ENCODE peak calls at places on chromosomes 6 and 20, in six cellular contexts. One of them, this sample, is unnamed.
A peak's percentile ranks its signal among the peaks of the same experiment; 100 is the strongest.

GRCh38 chr6:55089325-55089724 is 85.0 kb upstream of the HCRTR2 start:
- DNase-seq in tibial artery: no peak
- DNase-seq in uterus: no peak
- DNase-seq in fibroblast of lung: no peak
- DNase-seq in CD8-positive, alpha-beta T cell: no peak
- DNase-seq in H9: no peak
- DNase-seq in this sample: no peak

GRCh38 chr6:36638579-36638978 is 39.9 kb upstream of the CDKN1A start:
- DNase-seq in CD8-positive, alpha-beta T cell: no peak
- DNase-seq in fibroblast of lung: no peak
- DNase-seq in tibial artery: no peak
- DNase-seq in H9: no peak
- DNase-seq in uterus: no peak
- DNase-seq in this sample: no peak

GRCh38 chr6:29872791-29873190 is 45.2 kb downstream of the HLA-G start:
- DNase-seq in uterus: no peak
- DNase-seq in tibial artery: no peak
- DNase-seq in CD8-positive, alpha-beta T cell: no peak
- DNase-seq in fibroblast of lung: no peak
- DNase-seq in H9: no peak
- DNase-seq in this sample: no peak

GRCh38 chr20:51341581-51341980 is 200.9 kb downstream of the NFATC2 start:
- DNase-seq in H9: no peak
- DNase-seq in fibroblast of lung: no peak
- DNase-seq in uterus: no peak
- DNase-seq in CD8-positive, alpha-beta T cell: no peak
- DNase-seq in tibial artery: no peak
- DNase-seq in this sample: no peak

GRCh38 chr6:107386340-107386739 is 73.0 kb downstream of the PDSS2 start:
- DNase-seq in CD8-positive, alpha-beta T cell: no peak
- DNase-seq in H9: no peak
- DNase-seq in tibial artery: no peak
- DNase-seq in fibroblast of lung: peak; percentile 24
- DNase-seq in uterus: no peak
- DNase-seq in this sample: no peak

GRCh38 chr6:13372688-13373487 is 44.6 kb upstream of the TBC1D7 start:
- DNase-seq in CD8-positive, alpha-beta T cell: no peak
- DNase-seq in fibroblast of lung: no peak
- DNase-seq in tibial artery: no peak
- DNase-seq in H9: no peak
- DNase-seq in uterus: no peak
- DNase-seq in this sample: no peak

GRCh38 chr6:145276746-145277145 is 458.6 kb downstream of the EPM2A start:
- DNase-seq in H9: no peak
- DNase-seq in uterus: no peak
- DNase-seq in fibroblast of lung: peak; percentile 37
- DNase-seq in tibial artery: no peak
- DNase-seq in CD8-positive, alpha-beta T cell: no peak
- DNase-seq in this sample: no peak

GRCh38 chr20:51249215-51249614 is 226.3 kb upstream of the KCNG1 start:
- DNase-seq in H9: no peak
- DNase-seq in uterus: no peak
- DNase-seq in tibial artery: no peak
- DNase-seq in fibroblast of lung: peak; percentile 40
- DNase-seq in CD8-positive, alpha-beta T cell: no peak
- DNase-seq in this sample: no peak

GRCh38 chr6:6583836-6584235 is 4.7 kb upstream of the LY86 start:
- DNase-seq in fibroblast of lung: no peak
- DNase-seq in uterus: no peak
- DNase-seq in tibial artery: no peak
- DNase-seq in H9: no peak
- DNase-seq in CD8-positive, alpha-beta T cell: no peak
- DNase-seq in this sample: no peak

GRCh38 chr20:324177-325042 is 942 bp upstream of the SOX12 start:
- DNase-seq in uterus: peak; percentile 87
- DNase-seq in fibroblast of lung: peak; percentile 76
- DNase-seq in CD8-positive, alpha-beta T cell: peak; percentile 91
- DNase-seq in tibial artery: peak; percentile 89
- DNase-seq in H9: peak; percentile 97
- DNase-seq in this sample: peak; percentile 92

GRCh38 chr6:10589429-10589727 is 68.2 kb downstream of the GCNT2 start:
- DNase-seq in tibial artery: no peak
- DNase-seq in fibroblast of lung: no peak
- DNase-seq in H9: no peak
- DNase-seq in uterus: no peak
- DNase-seq in CD8-positive, alpha-beta T cell: no peak
- DNase-seq in this sample: peak; percentile 35

GRCh38 chr6:42424906-42425474 is 26.7 kb downstream of the TRERF1 start:
- DNase-seq in H9: no peak
- DNase-seq in tibial artery: no peak
- DNase-seq in uterus: no peak
- DNase-seq in CD8-positive, alpha-beta T cell: peak; percentile 19
- DNase-seq in fibroblast of lung: no peak
- DNase-seq in this sample: no peak

GRCh38 chr6:89037156-89037900 is 43.2 kb upstream of the PNRC1 start:
- DNase-seq in fibroblast of lung: no peak
- DNase-seq in tibial artery: no peak
- DNase-seq in H9: no peak
- DNase-seq in uterus: no peak
- DNase-seq in CD8-positive, alpha-beta T cell: no peak
- DNase-seq in this sample: no peak

GRCh38 chr6:142751452-142751851 is 193.5 kb downstream of the HIVEP2 start:
- DNase-seq in uterus: no peak
- DNase-seq in CD8-positive, alpha-beta T cell: no peak
- DNase-seq in H9: no peak
- DNase-seq in fibroblast of lung: no peak
- DNase-seq in tibial artery: no peak
- DNase-seq in this sample: no peak

GRCh38 chr6:74447013-74447412 is 751.0 kb downstream of the CD109 start:
- DNase-seq in fibroblast of lung: peak; percentile 8
- DNase-seq in tibial artery: no peak
- DNase-seq in uterus: no peak
- DNase-seq in H9: no peak
- DNase-seq in CD8-positive, alpha-beta T cell: no peak
- DNase-seq in this sample: no peak

GRCh38 chr6:20236899-20237600 is 24.8 kb upstream of the MBOAT1 start:
- DNase-seq in uterus: no peak
- DNase-seq in tibial artery: no peak
- DNase-seq in H9: no peak
- DNase-seq in fibroblast of lung: no peak
- DNase-seq in CD8-positive, alpha-beta T cell: no peak
- DNase-seq in this sample: no peak

GRCh38 chr20:1087311-1087710 is 31.1 kb upstream of the PSMF1 start:
- DNase-seq in tibial artery: no peak
- DNase-seq in fibroblast of lung: no peak
- DNase-seq in CD8-positive, alpha-beta T cell: no peak
- DNase-seq in H9: no peak
- DNase-seq in uterus: no peak
- DNase-seq in this sample: no peak

GRCh38 chr6:80143312-80143960 is 37.0 kb downstream of the BCKDHB start:
- DNase-seq in tibial artery: peak; percentile 84
- DNase-seq in uterus: peak; percentile 62
- DNase-seq in CD8-positive, alpha-beta T cell: no peak
- DNase-seq in fibroblast of lung: peak; percentile 88
- DNase-seq in H9: no peak
- DNase-seq in this sample: peak; percentile 62

GRCh38 chr6:508614-509013 is 117.1 kb downstream of the IRF4 start:
- DNase-seq in fibroblast of lung: no peak
- DNase-seq in tibial artery: no peak
- DNase-seq in CD8-positive, alpha-beta T cell: no peak
- DNase-seq in H9: no peak
- DNase-seq in uterus: no peak
- DNase-seq in this sample: no peak

GRCh38 chr20:21705466-21706344 is at the start of gene PAX1:
- DNase-seq in uterus: no peak
- DNase-seq in tibial artery: no peak
- DNase-seq in fibroblast of lung: no peak
- DNase-seq in H9: no peak
- DNase-seq in CD8-positive, alpha-beta T cell: no peak
- DNase-seq in this sample: no peak

GRCh38 chr20:17225891-17226409 is 890 bp upstream of the PCSK2 start:
- DNase-seq in H9: peak; percentile 45
- DNase-seq in tibial artery: no peak
- DNase-seq in CD8-positive, alpha-beta T cell: no peak
- DNase-seq in fibroblast of lung: no peak
- DNase-seq in uterus: no peak
- DNase-seq in this sample: peak; percentile 8

GRCh38 chr6:11920566-11920965 is 91.5 kb upstream of the HIVEP1 start:
- DNase-seq in tibial artery: no peak
- DNase-seq in uterus: no peak
- DNase-seq in CD8-positive, alpha-beta T cell: no peak
- DNase-seq in H9: no peak
- DNase-seq in fibroblast of lung: no peak
- DNase-seq in this sample: no peak
- H3K4me1 ChIP-seq in tibial artery: peaks cover 21% of the 10 kb centered on the region
- H3K4me1 ChIP-seq in uterus: no peaks in the 10 kb centered on the region
- H3K4me1 ChIP-seq in CD8-positive, alpha-beta T cell: no peaks in the 10 kb centered on the region
- H3K4me1 ChIP-seq in H9: no peaks in the 10 kb centered on the region
- H3K4me1 ChIP-seq in fibroblast of lung: peaks cover 27% of the 10 kb centered on the region
- H3K4me1 ChIP-seq in this sample: peaks cover 5% of the 10 kb centered on the region

DNA sequence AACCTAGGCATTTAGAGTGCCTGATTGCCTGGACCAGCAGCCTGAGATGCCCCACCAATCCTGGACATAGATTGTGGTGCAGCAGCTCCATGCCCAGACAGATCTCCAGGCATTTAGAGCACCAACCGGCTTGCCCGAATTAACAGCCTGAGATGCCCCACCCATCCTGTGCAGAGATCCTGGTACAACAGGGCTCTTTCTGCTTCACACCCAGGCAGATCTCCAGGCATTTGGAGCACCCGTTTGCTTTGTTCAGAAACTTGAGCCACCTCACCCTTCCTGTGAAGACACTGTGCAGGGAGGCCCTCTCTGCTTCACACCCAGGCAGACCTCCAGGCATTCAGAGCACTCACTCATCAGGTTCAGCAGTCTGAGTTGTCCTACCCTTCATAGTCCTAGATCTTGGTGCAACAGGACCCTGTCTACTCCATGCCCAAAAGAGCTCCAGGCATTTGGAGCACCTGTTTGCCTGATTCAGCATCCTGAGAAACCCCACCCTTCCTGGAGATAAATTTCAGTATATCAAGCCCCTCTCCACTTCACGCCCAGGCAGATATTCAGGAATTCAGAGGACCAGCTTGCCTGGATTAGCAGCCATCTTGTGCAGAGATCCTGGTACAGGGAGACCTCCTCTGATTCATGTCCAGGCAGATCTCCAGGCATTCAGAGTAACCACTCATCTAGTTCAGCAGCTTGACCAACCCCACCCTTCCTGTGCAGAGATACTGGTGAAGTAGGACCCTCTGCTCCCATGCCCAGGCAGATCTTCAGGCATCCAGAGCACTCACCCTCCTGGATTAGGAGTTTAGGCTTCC is 189.2 kb upstream of the FERMT1 start:
- DNase-seq in fibroblast of lung: peak; percentile 1
- DNase-seq in H9: no peak
- DNase-seq in tibial artery: no peak
- DNase-seq in uterus: no peak
- DNase-seq in CD8-positive, alpha-beta T cell: no peak
- DNase-seq in this sample: no peak
- H3K27ac ChIP-seq in fibroblast of lung: no peak overlapping the region
- H3K27ac ChIP-seq in H9: no peak overlapping the region
- H3K27ac ChIP-seq in tibial artery: no peak overlapping the region
- H3K27ac ChIP-seq in uterus: no peak overlapping the region
- H3K27ac ChIP-seq in CD8-positive, alpha-beta T cell: no peak overlapping the region
- H3K27ac ChIP-seq in this sample: no peak overlapping the region

DNA sequence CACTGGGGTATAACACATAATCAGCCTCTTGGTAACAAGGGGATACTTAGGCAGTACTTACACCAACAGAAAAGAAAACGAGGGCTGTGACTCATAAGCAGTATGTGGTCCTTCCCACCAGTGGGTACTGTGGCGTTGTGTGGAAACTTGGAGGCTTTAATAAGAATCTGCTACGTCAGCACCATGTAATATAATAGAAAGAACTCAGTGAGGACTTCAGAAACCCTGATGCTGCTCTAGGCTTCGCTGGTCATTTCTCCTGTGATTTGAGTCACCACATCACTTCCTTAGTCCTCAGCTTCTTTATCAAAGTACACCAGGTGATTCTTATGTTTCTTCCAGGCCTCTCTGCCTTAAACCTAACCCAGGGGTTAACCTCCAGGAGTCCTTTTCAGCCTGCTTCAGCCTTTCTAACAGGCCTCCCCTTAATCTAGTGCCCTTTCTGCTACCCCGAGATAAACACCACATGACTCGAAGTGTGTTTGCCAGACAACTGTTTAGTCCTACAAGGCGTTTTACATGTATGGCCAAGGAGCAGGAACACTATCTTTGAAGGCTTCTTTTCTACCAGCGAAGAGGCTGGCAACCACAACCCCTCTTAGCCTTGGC is 68.5 kb downstream of the FYN start:
- DNase-seq in tibial artery: peak; percentile 34
- DNase-seq in fibroblast of lung: peak; percentile 94
- DNase-seq in CD8-positive, alpha-beta T cell: peak; percentile 62
- DNase-seq in H9: no peak
- DNase-seq in uterus: peak; percentile 44
- DNase-seq in this sample: no peak
- H3K4me1 ChIP-seq in tibial artery: no peaks in the 10 kb centered on the region
- H3K4me1 ChIP-seq in fibroblast of lung: peaks cover 22% of the 10 kb centered on the region
- H3K4me1 ChIP-seq in CD8-positive, alpha-beta T cell: peaks cover 70% of the 10 kb centered on the region
- H3K4me1 ChIP-seq in H9: peaks cover 4% of the 10 kb centered on the region
- H3K4me1 ChIP-seq in uterus: peaks cover 2% of the 10 kb centered on the region
- H3K4me1 ChIP-seq in this sample: peaks cover 48% of the 10 kb centered on the region

DNA sequence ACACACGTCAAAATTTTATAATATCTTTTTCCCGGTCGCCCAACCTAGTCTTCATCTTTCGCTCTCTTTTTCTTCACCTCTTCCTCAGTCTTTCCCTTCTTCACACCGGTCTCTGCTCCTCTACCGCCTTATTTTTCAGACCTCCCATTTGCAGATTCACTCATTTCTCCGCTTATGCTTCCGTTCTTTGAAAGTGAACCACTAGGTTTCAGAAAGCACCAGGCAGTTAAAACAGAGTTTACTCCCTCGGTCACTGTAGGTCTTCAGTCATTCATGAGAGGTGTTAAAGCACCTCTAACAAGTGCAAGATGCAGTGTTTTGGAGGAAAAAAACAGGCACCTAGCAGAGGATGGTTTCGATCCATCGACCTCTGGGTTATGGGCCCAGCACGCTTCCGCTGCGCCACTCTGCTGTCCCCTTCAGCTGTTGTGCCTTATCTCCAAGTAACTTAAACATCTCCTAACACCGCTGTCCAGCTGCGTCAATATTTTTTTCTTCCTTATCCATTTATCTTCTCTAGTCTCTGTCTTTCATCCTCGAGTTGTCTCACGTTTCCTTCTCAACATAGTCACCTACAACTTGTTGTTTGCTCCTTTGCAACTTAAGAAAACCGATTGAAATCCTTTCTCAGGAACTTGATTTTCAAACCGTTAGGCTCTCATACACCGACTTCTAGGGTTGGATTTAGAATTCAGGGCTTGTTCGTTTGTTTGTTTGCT is 119.7 kb upstream of the ZNF184 start:
- DNase-seq in fibroblast of lung: peak; percentile 89
- DNase-seq in H9: peak; percentile 81
- DNase-seq in tibial artery: no peak
- DNase-seq in CD8-positive, alpha-beta T cell: no peak
- DNase-seq in uterus: no peak
- DNase-seq in this sample: no peak
- H3K27ac ChIP-seq in fibroblast of lung: no peak overlapping the region
- H3K27ac ChIP-seq in H9: no peak overlapping the region
- H3K27ac ChIP-seq in tibial artery: no peak overlapping the region
- H3K27ac ChIP-seq in CD8-positive, alpha-beta T cell: no peak overlapping the region
- H3K27ac ChIP-seq in uterus: no peak overlapping the region
- H3K27ac ChIP-seq in this sample: no peak overlapping the region